ENCODE peak calls at places on chromosomes 3 and 15, in eight cellular contexts. One of them, this sample, is unnamed.

GRCh38 chr15:90063733-90064247 is 38.5 kb downstream of the IDH2 start:
- DNase-seq in Calu3: no peak
- DNase-seq in mammary epithelial cell: no peak
- DNase-seq in AG10803: no peak
- DNase-seq in omental fat pad: no peak
- DNase-seq in thoracic aorta: no peak
- DNase-seq in nephron progenitor cell: no peak
- DNase-seq in NB4: peak
- DNase-seq in this sample: no peak

GRCh38 chr15:44536298-44536961 is 517 bp upstream of the EIF3J start:
- DNase-seq in Calu3: peak
- DNase-seq in mammary epithelial cell: peak
- DNase-seq in AG10803: no peak
- DNase-seq in omental fat pad: peak
- DNase-seq in thoracic aorta: peak
- DNase-seq in nephron progenitor cell: peak
- DNase-seq in NB4: no peak
- DNase-seq in this sample: peak

GRCh38 chr15:44541282-44541958 is 4.5 kb downstream of the EIF3J start:
- DNase-seq in Calu3: no peak
- DNase-seq in mammary epithelial cell: peak
- DNase-seq in AG10803: peak
- DNase-seq in omental fat pad: no peak
- DNase-seq in thoracic aorta: no peak
- DNase-seq in nephron progenitor cell: no peak
- DNase-seq in NB4: no peak
- DNase-seq in this sample: no peak

GRCh38 chr3:139574026-139574947 is 34.7 kb upstream of the RBP1 start:
- DNase-seq in Calu3: no peak
- DNase-seq in mammary epithelial cell: no peak
- DNase-seq in AG10803: no peak
- DNase-seq in omental fat pad: no peak
- DNase-seq in thoracic aorta: no peak
- DNase-seq in nephron progenitor cell: no peak
- DNase-seq in NB4: no peak
- DNase-seq in this sample: no peak

GRCh38 chr3:71064976-71065763 is 518.4 kb downstream of the FOXP1 start:
- DNase-seq in Calu3: peak
- DNase-seq in mammary epithelial cell: peak
- DNase-seq in AG10803: peak
- DNase-seq in omental fat pad: no peak
- DNase-seq in thoracic aorta: peak
- DNase-seq in nephron progenitor cell: peak
- DNase-seq in NB4: peak
- DNase-seq in this sample: peak

GRCh38 chr15:84955089-84955848 is 26.4 kb upstream of the PDE8A start:
- DNase-seq in Calu3: peak
- DNase-seq in mammary epithelial cell: peak
- DNase-seq in AG10803: peak
- DNase-seq in omental fat pad: peak
- DNase-seq in thoracic aorta: peak
- DNase-seq in nephron progenitor cell: peak
- DNase-seq in NB4: peak
- DNase-seq in this sample: no peak

GRCh38 chr15:78715930-78716329 is 74.9 kb upstream of the CHRNB4 start:
- DNase-seq in Calu3: no peak
- DNase-seq in mammary epithelial cell: peak
- DNase-seq in AG10803: no peak
- DNase-seq in omental fat pad: no peak
- DNase-seq in thoracic aorta: no peak
- DNase-seq in nephron progenitor cell: no peak
- DNase-seq in NB4: no peak
- DNase-seq in this sample: no peak

GRCh38 chr3:135809038-135809437 is 156.5 kb upstream of the PPP2R3A start:
- DNase-seq in Calu3: no peak
- DNase-seq in mammary epithelial cell: no peak
- DNase-seq in AG10803: no peak
- DNase-seq in omental fat pad: no peak
- DNase-seq in thoracic aorta: no peak
- DNase-seq in nephron progenitor cell: no peak
- DNase-seq in NB4: no peak
- DNase-seq in this sample: no peak

GRCh38 chr3:66472313-66473134 is 28.3 kb downstream of the LRIG1 start:
- DNase-seq in Calu3: no peak
- DNase-seq in mammary epithelial cell: peak
- DNase-seq in AG10803: peak
- DNase-seq in omental fat pad: no peak
- DNase-seq in thoracic aorta: no peak
- DNase-seq in nephron progenitor cell: no peak
- DNase-seq in NB4: no peak
- DNase-seq in this sample: no peak

GRCh38 chr3:46089237-46090011 is 62.1 kb upstream of the XCR1 start:
- DNase-seq in Calu3: peak
- DNase-seq in mammary epithelial cell: peak
- DNase-seq in AG10803: peak
- DNase-seq in omental fat pad: peak
- DNase-seq in thoracic aorta: peak
- DNase-seq in nephron progenitor cell: no peak
- DNase-seq in NB4: peak
- DNase-seq in this sample: no peak

GRCh38 chr15:90872481-90873184 is 4.2 kb downstream of the FURIN start:
- DNase-seq in Calu3: peak
- DNase-seq in mammary epithelial cell: peak
- DNase-seq in AG10803: peak
- DNase-seq in omental fat pad: no peak
- DNase-seq in thoracic aorta: no peak
- DNase-seq in nephron progenitor cell: peak
- DNase-seq in NB4: peak
- DNase-seq in this sample: no peak

GRCh38 chr3:120344349-120344748 is 4.8 kb downstream of the LRRC58 start:
- DNase-seq in Calu3: no peak
- DNase-seq in mammary epithelial cell: no peak
- DNase-seq in AG10803: peak
- DNase-seq in omental fat pad: no peak
- DNase-seq in thoracic aorta: no peak
- DNase-seq in nephron progenitor cell: no peak
- DNase-seq in NB4: no peak
- DNase-seq in this sample: no peak

GRCh38 chr3:120013481-120013880 is 80.8 kb downstream of the GSK3B start:
- DNase-seq in Calu3: no peak
- DNase-seq in mammary epithelial cell: no peak
- DNase-seq in AG10803: no peak
- DNase-seq in omental fat pad: no peak
- DNase-seq in thoracic aorta: no peak
- DNase-seq in nephron progenitor cell: no peak
- DNase-seq in NB4: no peak
- DNase-seq in this sample: no peak

GRCh38 chr3:126101521-126101982 is 17.6 kb upstream of the SLC41A3 start:
- DNase-seq in Calu3: no peak
- DNase-seq in mammary epithelial cell: no peak
- DNase-seq in AG10803: no peak
- DNase-seq in omental fat pad: no peak
- DNase-seq in thoracic aorta: no peak
- DNase-seq in nephron progenitor cell: no peak
- DNase-seq in NB4: peak
- DNase-seq in this sample: no peak

GRCh38 chr3:196995646-196996355 is 27.2 kb upstream of the PIGZ start:
- DNase-seq in Calu3: no peak
- DNase-seq in mammary epithelial cell: no peak
- DNase-seq in AG10803: no peak
- DNase-seq in omental fat pad: no peak
- DNase-seq in thoracic aorta: no peak
- DNase-seq in nephron progenitor cell: no peak
- DNase-seq in NB4: no peak
- DNase-seq in this sample: no peak

GRCh38 chr3:75294124-75294523 is 370.0 kb upstream of the FRG2C start:
- DNase-seq in Calu3: peak
- DNase-seq in mammary epithelial cell: peak
- DNase-seq in AG10803: peak
- DNase-seq in omental fat pad: no peak
- DNase-seq in thoracic aorta: no peak
- DNase-seq in nephron progenitor cell: peak
- DNase-seq in NB4: peak
- DNase-seq in this sample: no peak

GRCh38 chr3:189142527-189142926 is 29.2 kb upstream of the TPRG1 start:
- DNase-seq in Calu3: no peak
- DNase-seq in mammary epithelial cell: peak
- DNase-seq in AG10803: no peak
- DNase-seq in omental fat pad: no peak
- DNase-seq in thoracic aorta: no peak
- DNase-seq in nephron progenitor cell: no peak
- DNase-seq in NB4: no peak
- DNase-seq in this sample: no peak

GRCh38 chr3:78659386-78659987 is 1108.3 kb downstream of the ROBO1 start:
- DNase-seq in Calu3: peak
- DNase-seq in mammary epithelial cell: no peak
- DNase-seq in AG10803: peak
- DNase-seq in omental fat pad: no peak
- DNase-seq in thoracic aorta: no peak
- DNase-seq in nephron progenitor cell: peak
- DNase-seq in NB4: peak
- DNase-seq in this sample: no peak

GRCh38 chr3:10277115-10277625 is 15.6 kb downstream of the GHRL start:
- DNase-seq in Calu3: no peak
- DNase-seq in mammary epithelial cell: no peak
- DNase-seq in AG10803: no peak
- DNase-seq in omental fat pad: no peak
- DNase-seq in thoracic aorta: no peak
- DNase-seq in nephron progenitor cell: no peak
- DNase-seq in NB4: no peak
- DNase-seq in this sample: no peak

GRCh38 chr3:58161435-58162398 is 49.1 kb downstream of the DNASE1L3 start:
- DNase-seq in Calu3: peak
- DNase-seq in mammary epithelial cell: peak
- DNase-seq in AG10803: peak
- DNase-seq in omental fat pad: peak
- DNase-seq in thoracic aorta: peak
- DNase-seq in nephron progenitor cell: no peak
- DNase-seq in NB4: peak
- DNase-seq in this sample: no peak

GRCh38 chr15:77786181-77786890 is 153.6 kb upstream of the LINGO1 start:
- DNase-seq in Calu3: no peak
- DNase-seq in mammary epithelial cell: no peak
- DNase-seq in AG10803: no peak
- DNase-seq in omental fat pad: no peak
- DNase-seq in thoracic aorta: no peak
- DNase-seq in nephron progenitor cell: no peak
- DNase-seq in NB4: no peak
- DNase-seq in this sample: no peak

GRCh38 chr3:153285194-153285641 is 123.2 kb downstream of the RAP2B start:
- DNase-seq in Calu3: peak
- DNase-seq in mammary epithelial cell: peak
- DNase-seq in AG10803: peak
- DNase-seq in omental fat pad: no peak
- DNase-seq in thoracic aorta: no peak
- DNase-seq in nephron progenitor cell: no peak
- DNase-seq in NB4: peak
- DNase-seq in this sample: no peak

GRCh38 chr3:13233487-13234154 is 160.4 kb upstream of the IQSEC1 start:
- DNase-seq in Calu3: no peak
- DNase-seq in mammary epithelial cell: no peak
- DNase-seq in AG10803: no peak
- DNase-seq in omental fat pad: no peak
- DNase-seq in thoracic aorta: no peak
- DNase-seq in nephron progenitor cell: no peak
- DNase-seq in NB4: peak
- DNase-seq in this sample: no peak

GRCh38 chr3:111143-112069 is 85.2 kb upstream of the CHL1 start:
- DNase-seq in Calu3: no peak
- DNase-seq in mammary epithelial cell: peak
- DNase-seq in AG10803: no peak
- DNase-seq in omental fat pad: no peak
- DNase-seq in thoracic aorta: no peak
- DNase-seq in nephron progenitor cell: no peak
- DNase-seq in NB4: no peak
- DNase-seq in this sample: no peak

DNA sequence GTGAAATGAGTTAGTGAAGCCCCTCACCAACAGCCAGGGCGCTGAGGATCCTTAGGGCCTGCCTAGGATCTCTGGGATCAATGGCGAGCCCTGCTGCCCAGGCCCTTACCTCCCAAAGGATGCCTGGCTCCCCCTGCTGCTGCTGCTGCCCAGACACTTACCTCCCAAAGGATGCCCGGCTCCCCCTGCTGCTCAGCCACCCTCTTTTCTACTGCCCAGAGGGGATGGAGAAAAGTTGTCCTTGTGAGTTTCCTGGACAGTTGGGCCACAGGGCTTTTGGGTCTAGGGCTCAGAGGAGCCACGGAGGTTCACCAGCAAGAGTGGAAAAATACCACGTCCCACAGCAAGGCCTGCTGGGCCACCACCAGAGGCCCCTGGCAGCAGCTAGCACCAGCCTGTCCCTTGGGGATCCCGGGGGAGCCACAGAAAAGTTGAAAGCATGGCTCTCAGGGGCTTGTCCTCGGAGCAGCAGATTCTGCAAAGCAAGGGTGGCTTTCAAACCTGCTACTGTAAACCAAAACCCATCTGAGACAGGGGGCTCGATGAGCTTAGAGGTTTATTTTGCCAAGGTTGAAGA is 59.4 kb downstream of the SLC6A6 start:
- DNase-seq in Calu3: peak
- DNase-seq in mammary epithelial cell: peak
- DNase-seq in AG10803: peak
- DNase-seq in omental fat pad: no peak
- DNase-seq in thoracic aorta: no peak
- DNase-seq in nephron progenitor cell: peak
- DNase-seq in NB4: peak
- DNase-seq in this sample: no peak
- TF ChIP-seq CTCF in Calu3: peak
- TF ChIP-seq CTCF in mammary epithelial cell: peak
- TF ChIP-seq CTCF in AG10803: peak
- TF ChIP-seq CTCF in omental fat pad: no peak
- TF ChIP-seq CTCF in thoracic aorta: peak
- TF ChIP-seq CTCF in nephron progenitor cell: peak
- TF ChIP-seq CTCF in NB4: peak
- TF ChIP-seq CTCF in this sample: peak

GRCh38 chr3:48240711-48241491 is at the start of gene ZNF589:
- DNase-seq in Calu3: peak
- DNase-seq in mammary epithelial cell: peak
- DNase-seq in AG10803: peak
- DNase-seq in omental fat pad: peak
- DNase-seq in thoracic aorta: peak
- DNase-seq in nephron progenitor cell: peak
- DNase-seq in NB4: peak
- DNase-seq in this sample: peak
- TF ChIP-seq CTCF in Calu3: no peak
- TF ChIP-seq CTCF in mammary epithelial cell: no peak
- TF ChIP-seq CTCF in AG10803: peak
- TF ChIP-seq CTCF in omental fat pad: no peak
- TF ChIP-seq CTCF in thoracic aorta: peak
- TF ChIP-seq CTCF in nephron progenitor cell: no peak
- TF ChIP-seq CTCF in NB4: peak
- TF ChIP-seq CTCF in this sample: peak

GRCh38 chr15:41561777-41562145 is 2.7 kb downstream of the TYRO3 start:
- DNase-seq in Calu3: no peak
- DNase-seq in mammary epithelial cell: no peak
- DNase-seq in AG10803: peak
- DNase-seq in omental fat pad: no peak
- DNase-seq in thoracic aorta: no peak
- DNase-seq in nephron progenitor cell: peak
- DNase-seq in NB4: no peak
- DNase-seq in this sample: no peak
- TF ChIP-seq CTCF in Calu3: no peak
- TF ChIP-seq CTCF in mammary epithelial cell: no peak
- TF ChIP-seq CTCF in AG10803: peak
- TF ChIP-seq CTCF in omental fat pad: no peak
- TF ChIP-seq CTCF in thoracic aorta: no peak
- TF ChIP-seq CTCF in nephron progenitor cell: no peak
- TF ChIP-seq CTCF in NB4: no peak
- TF ChIP-seq CTCF in this sample: no peak

GRCh38 chr3:47243748-47244147 is 38.9 kb downstream of the KIF9 start:
- DNase-seq in Calu3: no peak
- DNase-seq in mammary epithelial cell: no peak
- DNase-seq in AG10803: no peak
- DNase-seq in omental fat pad: no peak
- DNase-seq in thoracic aorta: no peak
- DNase-seq in nephron progenitor cell: no peak
- DNase-seq in NB4: no peak
- DNase-seq in this sample: no peak
- TF ChIP-seq CTCF in Calu3: no peak
- TF ChIP-seq CTCF in mammary epithelial cell: no peak
- TF ChIP-seq CTCF in AG10803: no peak
- TF ChIP-seq CTCF in omental fat pad: no peak
- TF ChIP-seq CTCF in thoracic aorta: no peak
- TF ChIP-seq CTCF in nephron progenitor cell: no peak
- TF ChIP-seq CTCF in NB4: no peak
- TF ChIP-seq CTCF in this sample: no peak